ENCODE peak calls at places on chromosomes 6 and 20, in eight cellular contexts. One of them, this sample, is unnamed.

GRCh38 chr6:129432738-129433137 is 277.2 kb downstream of the ARHGAP18 start:
- DNase-seq in AG10803: no peak
- DNase-seq in CD8-positive, alpha-beta T cell: no peak
- DNase-seq in choroid plexus epithelial cell: peak; percentile 23
- DNase-seq in AG04450: no peak
- DNase-seq in cardiac muscle cell: no peak
- DNase-seq in heart right ventricle: no peak
- DNase-seq in lung: no peak
- DNase-seq in this sample: no peak

GRCh38 chr20:57086066-57086465 is 180.4 kb downstream of the BMP7 start:
- DNase-seq in AG10803: no peak
- DNase-seq in CD8-positive, alpha-beta T cell: no peak
- DNase-seq in choroid plexus epithelial cell: no peak
- DNase-seq in AG04450: no peak
- DNase-seq in cardiac muscle cell: no peak
- DNase-seq in heart right ventricle: no peak
- DNase-seq in lung: no peak
- DNase-seq in this sample: no peak

GRCh38 chr6:75204222-75204958 is 1.5 kb downstream of the COL12A1 start:
- DNase-seq in AG10803: peak; percentile 90
- DNase-seq in CD8-positive, alpha-beta T cell: no peak
- DNase-seq in choroid plexus epithelial cell: peak; percentile 98
- DNase-seq in AG04450: peak; percentile 88
- DNase-seq in cardiac muscle cell: peak; percentile 83
- DNase-seq in heart right ventricle: peak; percentile 86
- DNase-seq in lung: peak; percentile 63
- DNase-seq in this sample: peak; percentile 94

GRCh38 chr6:96520851-96521115 is 823 bp upstream of the UFL1 start:
- DNase-seq in AG10803: no peak
- DNase-seq in CD8-positive, alpha-beta T cell: no peak
- DNase-seq in choroid plexus epithelial cell: peak; percentile 5
- DNase-seq in AG04450: no peak
- DNase-seq in cardiac muscle cell: no peak
- DNase-seq in heart right ventricle: no peak
- DNase-seq in lung: no peak
- DNase-seq in this sample: no peak

GRCh38 chr6:158783851-158784250 is 35.3 kb downstream of the EZR start:
- DNase-seq in AG10803: no peak
- DNase-seq in CD8-positive, alpha-beta T cell: no peak
- DNase-seq in choroid plexus epithelial cell: no peak
- DNase-seq in AG04450: no peak
- DNase-seq in cardiac muscle cell: no peak
- DNase-seq in heart right ventricle: no peak
- DNase-seq in lung: no peak
- DNase-seq in this sample: no peak

GRCh38 chr6:107337342-107337741 is 122.0 kb downstream of the PDSS2 start:
- DNase-seq in AG10803: no peak
- DNase-seq in CD8-positive, alpha-beta T cell: no peak
- DNase-seq in choroid plexus epithelial cell: no peak
- DNase-seq in AG04450: no peak
- DNase-seq in cardiac muscle cell: no peak
- DNase-seq in heart right ventricle: no peak
- DNase-seq in lung: no peak
- DNase-seq in this sample: no peak

GRCh38 chr6:39211183-39211582 is 18.1 kb downstream of the KCNK5 start:
- DNase-seq in AG10803: no peak
- DNase-seq in CD8-positive, alpha-beta T cell: no peak
- DNase-seq in choroid plexus epithelial cell: no peak
- DNase-seq in AG04450: no peak
- DNase-seq in cardiac muscle cell: no peak
- DNase-seq in heart right ventricle: no peak
- DNase-seq in lung: no peak
- DNase-seq in this sample: no peak

GRCh38 chr6:69848552-69848951 is 17.8 kb upstream of the COL19A1 start:
- DNase-seq in AG10803: no peak
- DNase-seq in CD8-positive, alpha-beta T cell: no peak
- DNase-seq in choroid plexus epithelial cell: no peak
- DNase-seq in AG04450: no peak
- DNase-seq in cardiac muscle cell: no peak
- DNase-seq in heart right ventricle: no peak
- DNase-seq in lung: no peak
- DNase-seq in this sample: no peak

GRCh38 chr20:23147964-23148720 is 62.0 kb upstream of the CD93 start:
- DNase-seq in AG10803: peak; percentile 88
- DNase-seq in CD8-positive, alpha-beta T cell: no peak
- DNase-seq in choroid plexus epithelial cell: peak; percentile 54
- DNase-seq in AG04450: no peak
- DNase-seq in cardiac muscle cell: no peak
- DNase-seq in heart right ventricle: peak; percentile 46
- DNase-seq in lung: peak; percentile 58
- DNase-seq in this sample: peak; percentile 18

GRCh38 chr6:155080876-155081845 is 86.0 kb downstream of the TIAM2 start:
- DNase-seq in AG10803: peak; percentile 91
- DNase-seq in CD8-positive, alpha-beta T cell: no peak
- DNase-seq in choroid plexus epithelial cell: no peak
- DNase-seq in AG04450: no peak
- DNase-seq in cardiac muscle cell: peak; percentile 47
- DNase-seq in heart right ventricle: no peak
- DNase-seq in lung: no peak
- DNase-seq in this sample: peak; percentile 26

GRCh38 chr6:124010574-124010973 is 206.9 kb downstream of the NKAIN2 start:
- DNase-seq in AG10803: no peak
- DNase-seq in CD8-positive, alpha-beta T cell: no peak
- DNase-seq in choroid plexus epithelial cell: no peak
- DNase-seq in AG04450: no peak
- DNase-seq in cardiac muscle cell: no peak
- DNase-seq in heart right ventricle: no peak
- DNase-seq in lung: no peak
- DNase-seq in this sample: no peak

GRCh38 chr6:26556263-26557070 is 18.3 kb downstream of the HMGN4 start:
- DNase-seq in AG10803: peak; percentile 93
- DNase-seq in CD8-positive, alpha-beta T cell: no peak
- DNase-seq in choroid plexus epithelial cell: peak; percentile 90
- DNase-seq in AG04450: peak; percentile 84
- DNase-seq in cardiac muscle cell: no peak
- DNase-seq in heart right ventricle: no peak
- DNase-seq in lung: no peak
- DNase-seq in this sample: no peak

GRCh38 chr6:39792501-39793450 is 600 bp downstream of the DAAM2 start:
- DNase-seq in AG10803: peak; percentile 30
- DNase-seq in CD8-positive, alpha-beta T cell: no peak
- DNase-seq in choroid plexus epithelial cell: no peak
- DNase-seq in AG04450: no peak
- DNase-seq in cardiac muscle cell: no peak
- DNase-seq in heart right ventricle: no peak
- DNase-seq in lung: no peak
- DNase-seq in this sample: no peak

GRCh38 chr6:40586800-40587201 is 363 bp downstream of the LRFN2 start:
- DNase-seq in AG10803: no peak
- DNase-seq in CD8-positive, alpha-beta T cell: no peak
- DNase-seq in choroid plexus epithelial cell: no peak
- DNase-seq in AG04450: no peak
- DNase-seq in cardiac muscle cell: peak; percentile 23
- DNase-seq in heart right ventricle: no peak
- DNase-seq in lung: no peak
- DNase-seq in this sample: no peak

GRCh38 chr20:63854069-63854765 is 7.1 kb upstream of the ABHD16B start:
- DNase-seq in AG10803: no peak
- DNase-seq in CD8-positive, alpha-beta T cell: no peak
- DNase-seq in choroid plexus epithelial cell: peak; percentile 56
- DNase-seq in AG04450: no peak
- DNase-seq in cardiac muscle cell: no peak
- DNase-seq in heart right ventricle: peak; percentile 66
- DNase-seq in lung: no peak
- DNase-seq in this sample: no peak

GRCh38 chr6:45104429-45104828 is 223.7 kb upstream of the RUNX2 start:
- DNase-seq in AG10803: no peak
- DNase-seq in CD8-positive, alpha-beta T cell: no peak
- DNase-seq in choroid plexus epithelial cell: no peak
- DNase-seq in AG04450: no peak
- DNase-seq in cardiac muscle cell: no peak
- DNase-seq in heart right ventricle: no peak
- DNase-seq in lung: no peak
- DNase-seq in this sample: no peak

GRCh38 chr20:35085477-35086225 is 7.0 kb downstream of the TRPC4AP start:
- DNase-seq in AG10803: no peak
- DNase-seq in CD8-positive, alpha-beta T cell: no peak
- DNase-seq in choroid plexus epithelial cell: no peak
- DNase-seq in AG04450: no peak
- DNase-seq in cardiac muscle cell: no peak
- DNase-seq in heart right ventricle: no peak
- DNase-seq in lung: no peak
- DNase-seq in this sample: no peak

GRCh38 chr6:98832282-98833100 is 1.9 kb upstream of the POU3F2 start:
- DNase-seq in AG10803: peak; percentile 64
- DNase-seq in CD8-positive, alpha-beta T cell: no peak
- DNase-seq in choroid plexus epithelial cell: peak; percentile 47
- DNase-seq in AG04450: peak; percentile 24
- DNase-seq in cardiac muscle cell: peak; percentile 27
- DNase-seq in heart right ventricle: no peak
- DNase-seq in lung: no peak
- DNase-seq in this sample: no peak

GRCh38 chr20:46040902-46041535 is 12.0 kb downstream of the SLC12A5 start:
- DNase-seq in AG10803: no peak
- DNase-seq in CD8-positive, alpha-beta T cell: peak; percentile 50
- DNase-seq in choroid plexus epithelial cell: peak; percentile 51
- DNase-seq in AG04450: no peak
- DNase-seq in cardiac muscle cell: peak; percentile 88
- DNase-seq in heart right ventricle: no peak
- DNase-seq in lung: no peak
- DNase-seq in this sample: peak; percentile 20

GRCh38 chr20:58751956-58752355 is 59.4 kb downstream of the NPEPL1 start:
- DNase-seq in AG10803: no peak
- DNase-seq in CD8-positive, alpha-beta T cell: no peak
- DNase-seq in choroid plexus epithelial cell: no peak
- DNase-seq in AG04450: no peak
- DNase-seq in cardiac muscle cell: no peak
- DNase-seq in heart right ventricle: no peak
- DNase-seq in lung: no peak
- DNase-seq in this sample: no peak

GRCh38 chr6:31834367-31834703 is 6.8 kb downstream of the HSPA1B start:
- DNase-seq in AG10803: peak; percentile 85
- DNase-seq in CD8-positive, alpha-beta T cell: peak; percentile 68
- DNase-seq in choroid plexus epithelial cell: peak; percentile 86
- DNase-seq in AG04450: no peak
- DNase-seq in cardiac muscle cell: peak; percentile 91
- DNase-seq in heart right ventricle: peak; percentile 90
- DNase-seq in lung: peak; percentile 82
- DNase-seq in this sample: peak; percentile 51

DNA sequence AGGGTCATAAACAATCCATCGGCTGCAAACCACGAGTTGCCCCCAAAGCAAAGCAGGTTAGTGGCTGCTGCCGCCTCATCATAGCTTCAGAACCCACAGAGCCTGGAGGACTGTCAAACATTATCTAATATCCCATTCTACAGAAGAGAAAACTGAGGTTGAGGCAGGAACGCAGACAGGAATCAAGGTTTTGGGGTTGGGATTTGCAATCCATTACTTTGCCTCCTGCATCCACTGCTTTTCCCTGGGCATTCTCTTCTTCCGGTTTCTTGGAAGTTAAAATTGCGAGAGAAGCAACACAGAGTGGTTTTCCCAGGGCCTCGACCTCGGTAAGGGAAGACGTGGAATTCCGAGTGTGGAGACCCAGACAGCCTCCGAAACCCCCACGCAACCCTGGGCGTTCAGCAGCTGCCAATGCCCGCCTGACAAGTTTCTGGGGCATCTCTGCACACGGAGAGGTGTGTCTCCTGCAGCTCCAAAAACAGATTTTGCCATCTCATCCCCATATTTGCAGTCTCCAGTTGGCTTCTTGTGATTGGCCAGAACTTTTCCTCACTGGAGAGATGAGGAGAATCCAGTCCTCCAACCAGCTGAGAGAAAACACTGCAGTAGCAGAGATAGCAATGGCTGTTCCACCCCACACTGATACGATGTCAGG is 45.5 kb upstream of the SNAP25 start:
- DNase-seq in AG10803: no peak
- DNase-seq in CD8-positive, alpha-beta T cell: no peak
- DNase-seq in choroid plexus epithelial cell: no peak
- DNase-seq in AG04450: no peak
- DNase-seq in cardiac muscle cell: no peak
- DNase-seq in heart right ventricle: no peak
- DNase-seq in lung: no peak
- DNase-seq in this sample: no peak
- H3K4me3 ChIP-seq in AG10803: no peak overlapping the region
- H3K4me3 ChIP-seq in CD8-positive, alpha-beta T cell: no peak overlapping the region
- H3K4me3 ChIP-seq in choroid plexus epithelial cell: no peak overlapping the region
- H3K4me3 ChIP-seq in AG04450: no peak overlapping the region
- H3K4me3 ChIP-seq in cardiac muscle cell: no peak overlapping the region
- H3K4me3 ChIP-seq in heart right ventricle: no peak overlapping the region
- H3K4me3 ChIP-seq in lung: no peak overlapping the region
- H3K4me3 ChIP-seq in this sample: no peak overlapping the region

GRCh38 chr6:118651282-118652050 is at the start of gene CEP85L:
- DNase-seq in AG10803: peak; percentile 86
- DNase-seq in CD8-positive, alpha-beta T cell: peak; percentile 88
- DNase-seq in choroid plexus epithelial cell: peak; percentile 93
- DNase-seq in AG04450: peak; percentile 56
- DNase-seq in cardiac muscle cell: peak; percentile 95
- DNase-seq in heart right ventricle: peak; percentile 91
- DNase-seq in lung: peak; percentile 89
- DNase-seq in this sample: peak; percentile 69
- TF ChIP-seq CTCF in AG10803: no peak
- TF ChIP-seq CTCF in CD8-positive, alpha-beta T cell: no peak
- TF ChIP-seq CTCF in choroid plexus epithelial cell: no peak
- TF ChIP-seq CTCF in AG04450: no peak
- TF ChIP-seq CTCF in cardiac muscle cell: no peak
- TF ChIP-seq CTCF in heart right ventricle: no peak
- TF ChIP-seq CTCF in lung: no peak
- TF ChIP-seq CTCF in this sample: no peak

GRCh38 chr6:33895296-33895695 is 91.5 kb upstream of the MLN start:
- DNase-seq in AG10803: no peak
- DNase-seq in CD8-positive, alpha-beta T cell: peak; percentile 20
- DNase-seq in choroid plexus epithelial cell: no peak
- DNase-seq in AG04450: no peak
- DNase-seq in cardiac muscle cell: no peak
- DNase-seq in heart right ventricle: no peak
- DNase-seq in lung: no peak
- DNase-seq in this sample: no peak
- H3K4me3 ChIP-seq in AG10803: no peak overlapping the region
- H3K4me3 ChIP-seq in CD8-positive, alpha-beta T cell: no peak overlapping the region
- H3K4me3 ChIP-seq in choroid plexus epithelial cell: no peak overlapping the region
- H3K4me3 ChIP-seq in AG04450: no peak overlapping the region
- H3K4me3 ChIP-seq in cardiac muscle cell: no peak overlapping the region
- H3K4me3 ChIP-seq in heart right ventricle: no peak overlapping the region
- H3K4me3 ChIP-seq in lung: no peak overlapping the region
- H3K4me3 ChIP-seq in this sample: no peak overlapping the region

DNA sequence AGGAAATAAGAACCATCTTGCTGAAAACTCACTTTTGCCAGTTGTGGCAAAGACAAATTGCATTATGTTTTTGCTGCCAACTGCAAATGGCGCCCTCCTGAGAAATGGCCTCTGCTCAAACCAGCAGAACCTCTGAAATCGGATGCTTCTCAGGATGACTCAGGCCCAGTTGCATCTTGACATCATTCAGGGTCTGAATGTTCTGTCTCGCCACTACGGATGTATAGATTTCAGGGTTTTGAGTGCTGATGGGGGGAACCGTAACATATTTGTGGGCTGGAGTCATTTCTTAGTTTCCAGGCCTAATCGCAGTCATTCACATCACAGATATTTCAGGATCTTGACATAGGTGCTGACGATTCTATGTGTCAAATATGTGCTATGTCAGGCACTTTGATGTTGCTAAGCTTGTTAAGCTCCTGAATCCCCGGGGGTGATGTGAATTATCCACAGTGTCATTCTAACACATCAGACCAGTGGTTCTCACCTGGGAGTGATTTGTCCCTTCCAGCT is 207.1 kb downstream of the NFATC2 start:
- DNase-seq in AG10803: peak; percentile 90
- DNase-seq in CD8-positive, alpha-beta T cell: no peak
- DNase-seq in choroid plexus epithelial cell: peak; percentile 100
- DNase-seq in AG04450: peak; percentile 98
- DNase-seq in cardiac muscle cell: no peak
- DNase-seq in heart right ventricle: no peak
- DNase-seq in lung: no peak
- DNase-seq in this sample: peak; percentile 100
- TF ChIP-seq CTCF in AG10803: peak; percentile 26
- TF ChIP-seq CTCF in CD8-positive, alpha-beta T cell: no peak
- TF ChIP-seq CTCF in choroid plexus epithelial cell: peak; percentile 30
- TF ChIP-seq CTCF in AG04450: peak; percentile 19
- TF ChIP-seq CTCF in cardiac muscle cell: peak; percentile 13
- TF ChIP-seq CTCF in heart right ventricle: no peak
- TF ChIP-seq CTCF in lung: no peak
- TF ChIP-seq CTCF in this sample: no peak